ENCODE peak calls at places on chromosomes 3 and 15, in four cellular contexts. J is activated T-cell treated with anti-CD3 and anti-CD28 coated beads for 48 hours, U is NCI-H524, N is GM12892. H is an unnamed sample.

GRCh38 chr15:88113909-88114308 is 142.6 kb downstream of the NTRK3 start:
- DNase-seq in U (no peak), N (no peak), J (no peak), H (no peak)

GRCh38 chr3:172550347-172550943 is 27.2 kb upstream of the TNFSF10 start:
- DNase-seq in N (no peak), U (no peak), J (peak), H (no peak)

GRCh38 chr3:176661432-176661964 is 535.8 kb downstream of the TBL1XR1 start:
- DNase-seq in N (no peak), J (no peak), U (no peak), H (no peak)

GRCh38 chr3:177527182-177527581 is 329.9 kb upstream of the TBL1XR1 start:
- DNase-seq in U (no peak), J (no peak), N (no peak), H (no peak)

GRCh38 chr3:159266779-159267178 is 464.9 kb downstream of the MFSD1 start:
- DNase-seq in U (peak), J (no peak), N (no peak), H (peak)

GRCh38 chr3:180983136-180983535 is 6.4 kb downstream of the DNAJC19 start:
- DNase-seq in U (no peak), J (no peak), N (no peak), H (no peak)

GRCh38 chr3:172034786-172035685 is 4.3 kb upstream of the FNDC3B start:
- DNase-seq in J (no peak), U (peak), N (no peak), H (no peak)

GRCh38 chr3:153284282-153284938 is 122.4 kb downstream of the RAP2B start:
- DNase-seq in J (peak), N (no peak), U (no peak), H (no peak)

GRCh38 chr3:105614288-105615030 is 247.8 kb downstream of the ALCAM start:
- DNase-seq in U (no peak), N (no peak), J (no peak), H (no peak)

GRCh38 chr3:188687389-188687788 is 484.4 kb upstream of the TPRG1 start:
- DNase-seq in N (no peak), U (peak), J (no peak), H (no peak)

GRCh38 chr15:52653451-52653964 is 25.7 kb downstream of the ATOSA start:
- DNase-seq in N (no peak), U (no peak), J (no peak), H (no peak)